ENCODE peak calls at places on chromosomes 16 and 17, in ten cellular contexts. One of them, this sample, is unnamed.

GRCh38 chr17:13030459-13031305 is 12.9 kb upstream of the ELAC2 start:
- DNase-seq in fibroblast of mammary gland: peak
- DNase-seq in fibroblast of lung: peak
- DNase-seq in PC-3: peak
- DNase-seq in ascending aorta: no peak
- DNase-seq in lung: peak
- DNase-seq in pancreas: no peak
- DNase-seq in SK-N-SH: peak
- DNase-seq in HFFc6: peak
- DNase-seq in uterus: peak
- DNase-seq in this sample: no peak

GRCh38 chr17:76264425-76264754 is 758 bp upstream of the UBALD2 start:
- DNase-seq in fibroblast of mammary gland: no peak
- DNase-seq in fibroblast of lung: no peak
- DNase-seq in PC-3: no peak
- DNase-seq in ascending aorta: no peak
- DNase-seq in lung: no peak
- DNase-seq in pancreas: no peak
- DNase-seq in SK-N-SH: no peak
- DNase-seq in HFFc6: no peak
- DNase-seq in uterus: no peak
- DNase-seq in this sample: no peak

GRCh38 chr16:53111078-53111776 is 56.4 kb downstream of the CHD9 start:
- DNase-seq in fibroblast of mammary gland: peak
- DNase-seq in fibroblast of lung: peak
- DNase-seq in PC-3: no peak
- DNase-seq in ascending aorta: no peak
- DNase-seq in lung: no peak
- DNase-seq in pancreas: no peak
- DNase-seq in SK-N-SH: no peak
- DNase-seq in HFFc6: no peak
- DNase-seq in uterus: no peak
- DNase-seq in this sample: no peak

GRCh38 chr16:46812781-46813555 is 18.0 kb downstream of the C16orf87 start:
- DNase-seq in fibroblast of mammary gland: no peak
- DNase-seq in fibroblast of lung: no peak
- DNase-seq in PC-3: peak
- DNase-seq in ascending aorta: no peak
- DNase-seq in lung: no peak
- DNase-seq in pancreas: no peak
- DNase-seq in SK-N-SH: no peak
- DNase-seq in HFFc6: no peak
- DNase-seq in uterus: no peak
- DNase-seq in this sample: no peak

GRCh38 chr16:67269766-67270165 is 9.6 kb upstream of the PLEKHG4 start:
- DNase-seq in fibroblast of mammary gland: peak
- DNase-seq in fibroblast of lung: peak
- DNase-seq in PC-3: no peak
- DNase-seq in ascending aorta: no peak
- DNase-seq in lung: no peak
- DNase-seq in pancreas: no peak
- DNase-seq in SK-N-SH: no peak
- DNase-seq in HFFc6: no peak
- DNase-seq in uterus: no peak
- DNase-seq in this sample: no peak

GRCh38 chr17:76659928-76660614 is 16.5 kb upstream of the ST6GALNAC1 start:
- DNase-seq in fibroblast of mammary gland: no peak
- DNase-seq in fibroblast of lung: no peak
- DNase-seq in PC-3: peak
- DNase-seq in ascending aorta: no peak
- DNase-seq in lung: no peak
- DNase-seq in pancreas: no peak
- DNase-seq in SK-N-SH: peak
- DNase-seq in HFFc6: no peak
- DNase-seq in uterus: no peak
- DNase-seq in this sample: no peak

GRCh38 chr17:79700574-79700973 is 30.2 kb upstream of the ENPP7 start:
- DNase-seq in fibroblast of mammary gland: no peak
- DNase-seq in fibroblast of lung: no peak
- DNase-seq in PC-3: no peak
- DNase-seq in ascending aorta: no peak
- DNase-seq in lung: no peak
- DNase-seq in pancreas: no peak
- DNase-seq in SK-N-SH: no peak
- DNase-seq in HFFc6: no peak
- DNase-seq in uterus: no peak
- DNase-seq in this sample: no peak

GRCh38 chr16:62363451-62363850 is 327.2 kb upstream of the CDH8 start:
- DNase-seq in fibroblast of mammary gland: no peak
- DNase-seq in fibroblast of lung: no peak
- DNase-seq in PC-3: no peak
- DNase-seq in ascending aorta: no peak
- DNase-seq in lung: no peak
- DNase-seq in pancreas: no peak
- DNase-seq in SK-N-SH: peak
- DNase-seq in HFFc6: no peak
- DNase-seq in uterus: no peak
- DNase-seq in this sample: no peak

GRCh38 chr16:74226361-74226979 is 70.1 kb upstream of the PSMD7 start:
- DNase-seq in fibroblast of mammary gland: peak
- DNase-seq in fibroblast of lung: peak
- DNase-seq in PC-3: peak
- DNase-seq in ascending aorta: no peak
- DNase-seq in lung: no peak
- DNase-seq in pancreas: no peak
- DNase-seq in SK-N-SH: peak
- DNase-seq in HFFc6: peak
- DNase-seq in uterus: no peak
- DNase-seq in this sample: no peak

GRCh38 chr16:78817442-78817829 is 718.0 kb downstream of the WWOX start:
- DNase-seq in fibroblast of mammary gland: peak
- DNase-seq in fibroblast of lung: no peak
- DNase-seq in PC-3: no peak
- DNase-seq in ascending aorta: no peak
- DNase-seq in lung: no peak
- DNase-seq in pancreas: no peak
- DNase-seq in SK-N-SH: no peak
- DNase-seq in HFFc6: no peak
- DNase-seq in uterus: no peak
- DNase-seq in this sample: no peak

GRCh38 chr17:7590743-7591142 is 849 bp upstream of the SOX15 start:
- DNase-seq in fibroblast of mammary gland: peak
- DNase-seq in fibroblast of lung: peak
- DNase-seq in PC-3: peak
- DNase-seq in ascending aorta: no peak
- DNase-seq in lung: no peak
- DNase-seq in pancreas: no peak
- DNase-seq in SK-N-SH: peak
- DNase-seq in HFFc6: peak
- DNase-seq in uterus: no peak
- DNase-seq in this sample: no peak

GRCh38 chr16:49513040-49513439 is 139.4 kb downstream of the C16orf78 start:
- DNase-seq in fibroblast of mammary gland: peak
- DNase-seq in fibroblast of lung: peak
- DNase-seq in PC-3: no peak
- DNase-seq in ascending aorta: no peak
- DNase-seq in lung: no peak
- DNase-seq in pancreas: no peak
- DNase-seq in SK-N-SH: peak
- DNase-seq in HFFc6: no peak
- DNase-seq in uterus: no peak
- DNase-seq in this sample: no peak
- TF ChIP-seq CTCF in fibroblast of mammary gland: no peak
- TF ChIP-seq CTCF in fibroblast of lung: no peak
- TF ChIP-seq CTCF in PC-3: no peak
- TF ChIP-seq CTCF in ascending aorta: no peak
- TF ChIP-seq CTCF in lung: no peak
- TF ChIP-seq CTCF in pancreas: no peak
- TF ChIP-seq CTCF in SK-N-SH: peak
- TF ChIP-seq CTCF in HFFc6: no peak
- TF ChIP-seq CTCF in uterus: no peak
- TF ChIP-seq CTCF in this sample: no peak

GRCh38 chr17:82005701-82006348 is 16.9 kb downstream of the CENPX start:
- DNase-seq in fibroblast of mammary gland: no peak
- DNase-seq in fibroblast of lung: no peak
- DNase-seq in PC-3: no peak
- DNase-seq in ascending aorta: no peak
- DNase-seq in lung: no peak
- DNase-seq in pancreas: no peak
- DNase-seq in SK-N-SH: no peak
- DNase-seq in HFFc6: no peak
- DNase-seq in uterus: no peak
- DNase-seq in this sample: no peak
- TF ChIP-seq CTCF in fibroblast of mammary gland: no peak
- TF ChIP-seq CTCF in fibroblast of lung: no peak
- TF ChIP-seq CTCF in PC-3: no peak
- TF ChIP-seq CTCF in ascending aorta: no peak
- TF ChIP-seq CTCF in lung: no peak
- TF ChIP-seq CTCF in pancreas: no peak
- TF ChIP-seq CTCF in SK-N-SH: no peak
- TF ChIP-seq CTCF in HFFc6: no peak
- TF ChIP-seq CTCF in uterus: no peak
- TF ChIP-seq CTCF in this sample: no peak

DNA sequence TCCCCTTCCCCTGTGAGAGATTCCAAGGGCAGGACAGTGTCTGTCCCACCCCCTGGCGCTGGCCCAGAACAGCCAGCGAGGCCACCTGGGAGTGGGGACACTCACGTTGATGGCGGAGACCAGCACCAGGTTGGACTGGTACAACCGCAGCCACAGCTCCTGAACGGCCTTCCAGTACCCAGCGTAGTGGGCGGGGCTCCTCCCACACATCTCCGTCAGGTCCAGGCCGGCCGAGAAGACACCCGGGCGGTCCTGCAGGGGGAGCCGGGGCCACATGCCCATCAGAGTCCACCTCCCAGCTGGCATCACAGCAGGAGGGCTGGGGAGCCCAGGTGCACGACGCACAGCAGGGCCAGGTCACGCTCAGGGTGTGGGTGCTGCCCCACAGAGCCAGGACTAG is 7.1 kb downstream of the ECI1 start:
- DNase-seq in fibroblast of mammary gland: no peak
- DNase-seq in fibroblast of lung: no peak
- DNase-seq in PC-3: no peak
- DNase-seq in ascending aorta: no peak
- DNase-seq in lung: no peak
- DNase-seq in pancreas: no peak
- DNase-seq in SK-N-SH: peak
- DNase-seq in HFFc6: no peak
- DNase-seq in uterus: no peak
- DNase-seq in this sample: no peak
- TF ChIP-seq CTCF in fibroblast of mammary gland: no peak
- TF ChIP-seq CTCF in fibroblast of lung: no peak
- TF ChIP-seq CTCF in PC-3: no peak
- TF ChIP-seq CTCF in ascending aorta: no peak
- TF ChIP-seq CTCF in lung: no peak
- TF ChIP-seq CTCF in pancreas: no peak
- TF ChIP-seq CTCF in SK-N-SH: no peak
- TF ChIP-seq CTCF in HFFc6: no peak
- TF ChIP-seq CTCF in uterus: no peak
- TF ChIP-seq CTCF in this sample: no peak

GRCh38 chr17:78174332-78174869 is 6.0 kb downstream of the SYNGR2 start:
- DNase-seq in fibroblast of mammary gland: no peak
- DNase-seq in fibroblast of lung: no peak
- DNase-seq in PC-3: peak
- DNase-seq in ascending aorta: peak
- DNase-seq in lung: peak
- DNase-seq in pancreas: peak
- DNase-seq in SK-N-SH: no peak
- DNase-seq in HFFc6: no peak
- DNase-seq in uterus: peak
- DNase-seq in this sample: no peak
- TF ChIP-seq CTCF in fibroblast of mammary gland: no peak
- TF ChIP-seq CTCF in fibroblast of lung: no peak
- TF ChIP-seq CTCF in PC-3: peak
- TF ChIP-seq CTCF in ascending aorta: peak
- TF ChIP-seq CTCF in lung: peak
- TF ChIP-seq CTCF in pancreas: peak
- TF ChIP-seq CTCF in SK-N-SH: no peak
- TF ChIP-seq CTCF in HFFc6: no peak
- TF ChIP-seq CTCF in uterus: no peak
- TF ChIP-seq CTCF in this sample: no peak

GRCh38 chr17:68427575-68427974 is 29.7 kb downstream of the WIPI1 start:
- DNase-seq in fibroblast of mammary gland: no peak
- DNase-seq in fibroblast of lung: no peak
- DNase-seq in PC-3: no peak
- DNase-seq in ascending aorta: no peak
- DNase-seq in lung: no peak
- DNase-seq in pancreas: no peak
- DNase-seq in SK-N-SH: no peak
- DNase-seq in HFFc6: no peak
- DNase-seq in uterus: no peak
- DNase-seq in this sample: no peak

GRCh38 chr17:68428498-68429172 is 28.7 kb downstream of the WIPI1 start:
- DNase-seq in fibroblast of mammary gland: no peak
- DNase-seq in fibroblast of lung: no peak
- DNase-seq in PC-3: no peak
- DNase-seq in ascending aorta: no peak
- DNase-seq in lung: no peak
- DNase-seq in pancreas: no peak
- DNase-seq in SK-N-SH: no peak
- DNase-seq in HFFc6: no peak
- DNase-seq in uterus: no peak
- DNase-seq in this sample: no peak

GRCh38 chr17:68424861-68425260 is 32.4 kb downstream of the WIPI1 start:
- DNase-seq in fibroblast of mammary gland: no peak
- DNase-seq in fibroblast of lung: no peak
- DNase-seq in PC-3: peak
- DNase-seq in ascending aorta: no peak
- DNase-seq in lung: no peak
- DNase-seq in pancreas: no peak
- DNase-seq in SK-N-SH: no peak
- DNase-seq in HFFc6: no peak
- DNase-seq in uterus: no peak
- DNase-seq in this sample: no peak

GRCh38 chr17:68424188-68424587 is 33.1 kb downstream of the WIPI1 start:
- DNase-seq in fibroblast of mammary gland: no peak
- DNase-seq in fibroblast of lung: no peak
- DNase-seq in PC-3: no peak
- DNase-seq in ascending aorta: no peak
- DNase-seq in lung: no peak
- DNase-seq in pancreas: no peak
- DNase-seq in SK-N-SH: no peak
- DNase-seq in HFFc6: no peak
- DNase-seq in uterus: no peak
- DNase-seq in this sample: no peak

GRCh38 chr17:68425979-68426378 is 31.3 kb downstream of the WIPI1 start:
- DNase-seq in fibroblast of mammary gland: no peak
- DNase-seq in fibroblast of lung: no peak
- DNase-seq in PC-3: no peak
- DNase-seq in ascending aorta: no peak
- DNase-seq in lung: no peak
- DNase-seq in pancreas: no peak
- DNase-seq in SK-N-SH: no peak
- DNase-seq in HFFc6: no peak
- DNase-seq in uterus: no peak
- DNase-seq in this sample: no peak
- TF ChIP-seq CTCF in fibroblast of mammary gland: no peak
- TF ChIP-seq CTCF in fibroblast of lung: no peak
- TF ChIP-seq CTCF in PC-3: no peak
- TF ChIP-seq CTCF in ascending aorta: no peak
- TF ChIP-seq CTCF in lung: no peak
- TF ChIP-seq CTCF in pancreas: no peak
- TF ChIP-seq CTCF in SK-N-SH: no peak
- TF ChIP-seq CTCF in HFFc6: no peak
- TF ChIP-seq CTCF in uterus: no peak
- TF ChIP-seq CTCF in this sample: no peak

This sample was measured in activated B cell treated with CpG ODN at 0.5 μM for 24 hours.